ENCODE peak calls at places on chromosomes 7 and 10, in nine cellular contexts. One of them, this sample, is unnamed.

GRCh38 chr10:63603709-63604445 is 82.7 kb downstream of the REEP3 start:
- DNase-seq in NCI-H1092: no peak
- DNase-seq in T-helper 9 cell: no peak
- DNase-seq in A172: no peak
- DNase-seq in GM10248: peak
- DNase-seq in cardiac fibroblast: no peak
- DNase-seq in sciatic nerve: no peak
- DNase-seq in activated CD4-positive, alpha-beta T cell treated with anti-CD3 and anti-CD28 coated beads, Interleukin-2, amount 10 ng/mL, durations not matched to agents 7 days and 5 days: no peak
- DNase-seq in stimulated activated CD8-positive, alpha-beta memory T cell treated with anti-CD3 and anti-CD28 coated beads, Interleukin-2, amount 100 ng/mL, for 48 hours: no peak
- DNase-seq in this sample: no peak

GRCh38 chr7:116403265-116403664 is 96.3 kb upstream of the CAV2 start:
- DNase-seq in NCI-H1092: no peak
- DNase-seq in T-helper 9 cell: no peak
- DNase-seq in A172: no peak
- DNase-seq in GM10248: no peak
- DNase-seq in cardiac fibroblast: peak
- DNase-seq in sciatic nerve: no peak
- DNase-seq in activated CD4-positive, alpha-beta T cell treated with anti-CD3 and anti-CD28 coated beads, Interleukin-2, amount 10 ng/mL, durations not matched to agents 7 days and 5 days: no peak
- DNase-seq in stimulated activated CD8-positive, alpha-beta memory T cell treated with anti-CD3 and anti-CD28 coated beads, Interleukin-2, amount 100 ng/mL, for 48 hours: no peak
- DNase-seq in this sample: peak

GRCh38 chr10:113616244-113617074 is 47.4 kb downstream of the NRAP start:
- DNase-seq in NCI-H1092: no peak
- DNase-seq in T-helper 9 cell: no peak
- DNase-seq in A172: no peak
- DNase-seq in GM10248: no peak
- DNase-seq in cardiac fibroblast: no peak
- DNase-seq in sciatic nerve: no peak
- DNase-seq in activated CD4-positive, alpha-beta T cell treated with anti-CD3 and anti-CD28 coated beads, Interleukin-2, amount 10 ng/mL, durations not matched to agents 7 days and 5 days: no peak
- DNase-seq in stimulated activated CD8-positive, alpha-beta memory T cell treated with anti-CD3 and anti-CD28 coated beads, Interleukin-2, amount 100 ng/mL, for 48 hours: no peak
- DNase-seq in this sample: peak

GRCh38 chr7:107661865-107662379 is 1.3 kb downstream of the SLC26A4 start:
- DNase-seq in NCI-H1092: no peak
- DNase-seq in T-helper 9 cell: no peak
- DNase-seq in A172: no peak
- DNase-seq in GM10248: no peak
- DNase-seq in cardiac fibroblast: no peak
- DNase-seq in sciatic nerve: no peak
- DNase-seq in activated CD4-positive, alpha-beta T cell treated with anti-CD3 and anti-CD28 coated beads, Interleukin-2, amount 10 ng/mL, durations not matched to agents 7 days and 5 days: no peak
- DNase-seq in stimulated activated CD8-positive, alpha-beta memory T cell treated with anti-CD3 and anti-CD28 coated beads, Interleukin-2, amount 100 ng/mL, for 48 hours: no peak
- DNase-seq in this sample: no peak

GRCh38 chr7:64947252-64948000 is 43.4 kb downstream of the ZNF117 start:
- DNase-seq in NCI-H1092: no peak
- DNase-seq in T-helper 9 cell: no peak
- DNase-seq in A172: no peak
- DNase-seq in GM10248: no peak
- DNase-seq in cardiac fibroblast: no peak
- DNase-seq in sciatic nerve: peak
- DNase-seq in activated CD4-positive, alpha-beta T cell treated with anti-CD3 and anti-CD28 coated beads, Interleukin-2, amount 10 ng/mL, durations not matched to agents 7 days and 5 days: no peak
- DNase-seq in stimulated activated CD8-positive, alpha-beta memory T cell treated with anti-CD3 and anti-CD28 coated beads, Interleukin-2, amount 100 ng/mL, for 48 hours: no peak
- DNase-seq in this sample: no peak

GRCh38 chr7:12929416-12930140 is 242.1 kb downstream of the ARL4A start:
- DNase-seq in NCI-H1092: no peak
- DNase-seq in T-helper 9 cell: no peak
- DNase-seq in A172: no peak
- DNase-seq in GM10248: no peak
- DNase-seq in cardiac fibroblast: peak
- DNase-seq in sciatic nerve: no peak
- DNase-seq in activated CD4-positive, alpha-beta T cell treated with anti-CD3 and anti-CD28 coated beads, Interleukin-2, amount 10 ng/mL, durations not matched to agents 7 days and 5 days: no peak
- DNase-seq in stimulated activated CD8-positive, alpha-beta memory T cell treated with anti-CD3 and anti-CD28 coated beads, Interleukin-2, amount 100 ng/mL, for 48 hours: no peak
- DNase-seq in this sample: no peak

GRCh38 chr7:140238778-140239652 is 62.2 kb upstream of the KDM7A start:
- DNase-seq in NCI-H1092: peak
- DNase-seq in T-helper 9 cell: no peak
- DNase-seq in A172: no peak
- DNase-seq in GM10248: no peak
- DNase-seq in cardiac fibroblast: no peak
- DNase-seq in sciatic nerve: no peak
- DNase-seq in activated CD4-positive, alpha-beta T cell treated with anti-CD3 and anti-CD28 coated beads, Interleukin-2, amount 10 ng/mL, durations not matched to agents 7 days and 5 days: no peak
- DNase-seq in stimulated activated CD8-positive, alpha-beta memory T cell treated with anti-CD3 and anti-CD28 coated beads, Interleukin-2, amount 100 ng/mL, for 48 hours: no peak
- DNase-seq in this sample: no peak

GRCh38 chr10:58836991-58837390 is 324.3 kb downstream of the BICC1 start:
- DNase-seq in NCI-H1092: no peak
- DNase-seq in T-helper 9 cell: no peak
- DNase-seq in A172: no peak
- DNase-seq in GM10248: no peak
- DNase-seq in cardiac fibroblast: no peak
- DNase-seq in sciatic nerve: no peak
- DNase-seq in activated CD4-positive, alpha-beta T cell treated with anti-CD3 and anti-CD28 coated beads, Interleukin-2, amount 10 ng/mL, durations not matched to agents 7 days and 5 days: no peak
- DNase-seq in stimulated activated CD8-positive, alpha-beta memory T cell treated with anti-CD3 and anti-CD28 coated beads, Interleukin-2, amount 100 ng/mL, for 48 hours: no peak
- DNase-seq in this sample: no peak

GRCh38 chr10:4512557-4513286 is 313.3 kb upstream of the AKR1E2 start:
- DNase-seq in NCI-H1092: no peak
- DNase-seq in T-helper 9 cell: no peak
- DNase-seq in A172: peak
- DNase-seq in GM10248: no peak
- DNase-seq in cardiac fibroblast: peak
- DNase-seq in sciatic nerve: no peak
- DNase-seq in activated CD4-positive, alpha-beta T cell treated with anti-CD3 and anti-CD28 coated beads, Interleukin-2, amount 10 ng/mL, durations not matched to agents 7 days and 5 days: no peak
- DNase-seq in stimulated activated CD8-positive, alpha-beta memory T cell treated with anti-CD3 and anti-CD28 coated beads, Interleukin-2, amount 100 ng/mL, for 48 hours: no peak
- DNase-seq in this sample: peak

GRCh38 chr7:77393261-77393660 is 22.9 kb downstream of the GSAP start:
- DNase-seq in NCI-H1092: no peak
- DNase-seq in T-helper 9 cell: no peak
- DNase-seq in A172: peak
- DNase-seq in GM10248: peak
- DNase-seq in cardiac fibroblast: no peak
- DNase-seq in sciatic nerve: no peak
- DNase-seq in activated CD4-positive, alpha-beta T cell treated with anti-CD3 and anti-CD28 coated beads, Interleukin-2, amount 10 ng/mL, durations not matched to agents 7 days and 5 days: peak
- DNase-seq in stimulated activated CD8-positive, alpha-beta memory T cell treated with anti-CD3 and anti-CD28 coated beads, Interleukin-2, amount 100 ng/mL, for 48 hours: no peak
- DNase-seq in this sample: no peak

GRCh38 chr10:3094565-3095168 is 27.3 kb downstream of the PFKP start:
- DNase-seq in NCI-H1092: no peak
- DNase-seq in T-helper 9 cell: no peak
- DNase-seq in A172: peak
- DNase-seq in GM10248: no peak
- DNase-seq in cardiac fibroblast: peak
- DNase-seq in sciatic nerve: no peak
- DNase-seq in activated CD4-positive, alpha-beta T cell treated with anti-CD3 and anti-CD28 coated beads, Interleukin-2, amount 10 ng/mL, durations not matched to agents 7 days and 5 days: no peak
- DNase-seq in stimulated activated CD8-positive, alpha-beta memory T cell treated with anti-CD3 and anti-CD28 coated beads, Interleukin-2, amount 100 ng/mL, for 48 hours: no peak
- DNase-seq in this sample: no peak

This sample was measured in A673.